ENCODE peak calls at places on chromosomes 16 and 17, in five cellular contexts. X is left lung; L is CD8-positive, alpha-beta T cell; H is HFF-Myc; Z is transverse colon. G is an unnamed sample.

GRCh38 chr16:79843145-79843544 is 242.6 kb upstream of the MAF start:
- DNase-seq in X (no peak), L (no peak), H (no peak), Z (no peak), G (no peak)

GRCh38 chr17:49964539-49965521 is 4.2 kb upstream of the DLX4 start:
- DNase-seq in X (no peak), L (peak), H (no peak), Z (no peak), G (no peak)

GRCh38 chr17:61756561-61756960 is 106.8 kb downstream of the BRIP1 start:
- DNase-seq in X (no peak), L (no peak), H (no peak), Z (no peak), G (no peak)

GRCh38 chr16:4404247-4404966 is 12.0 kb downstream of the CORO7 start:
- DNase-seq in X (no peak), L (no peak), H (no peak), Z (peak), G (no peak)

GRCh38 chr16:85767569-85767968 is 16.7 kb upstream of the C16orf74 start:
- DNase-seq in X (no peak), L (no peak), H (no peak), Z (no peak), G (peak)

GRCh38 chr17:60535382-60536279 is 9.6 kb upstream of the APPBP2 start:
- DNase-seq in X (no peak), L (no peak), H (peak), Z (no peak), G (peak)

GRCh38 chr17:4215882-4216411 is 47.8 kb downstream of the ANKFY1 start:
- DNase-seq in X (no peak), L (no peak), H (no peak), Z (no peak), G (no peak)

GRCh38 chr17:81867123-81867951 is 3.8 kb downstream of the ARHGDIA start:
- DNase-seq in X (no peak), L (peak), H (no peak), Z (peak), G (no peak)

GRCh38 chr16:29975811-29976511 is 2.3 kb downstream of the TAOK2 start:
- DNase-seq in X (no peak), L (no peak), H (no peak), Z (no peak), G (no peak)

GRCh38 chr17:77995146-77995852 is 36.8 kb downstream of the TNRC6C start:
- DNase-seq in X (no peak), L (no peak), H (no peak), Z (no peak), G (no peak)

GRCh38 chr17:4319221-4319620 is 47.3 kb downstream of the UBE2G1 start:
- DNase-seq in X (no peak), L (no peak), H (no peak), Z (no peak), G (no peak)

GRCh38 chr16:7405166-7405565 is 72.5 kb downstream of the RBFOX1 start:
- DNase-seq in X (peak), L (no peak), H (no peak), Z (no peak), G (no peak)

GRCh38 chr17:43768943-43769342 is 9.8 kb downstream of the DUSP3 start:
- DNase-seq in X (no peak), L (no peak), H (no peak), Z (no peak), G (no peak)

GRCh38 chr16:21554795-21555585 is 44.4 kb upstream of the METTL9 start:
- DNase-seq in X (peak), L (peak), H (peak), Z (peak), G (no peak)

GRCh38 chr17:30243002-30243401 is 7.5 kb upstream of the SLC6A4 start:
- DNase-seq in X (no peak), L (no peak), H (no peak), Z (no peak), G (no peak)

GRCh38 chr16:85916141-85916890 is 17.4 kb downstream of the IRF8 start:
- DNase-seq in X (peak), L (no peak), H (no peak), Z (peak), G (no peak)

GRCh38 chr17:76540381-76541300 is 797 bp downstream of the PRCD start:
- DNase-seq in X (peak), L (no peak), H (peak), Z (peak), G (no peak)

GRCh38 chr17:66949501-66949900 is 15.0 kb upstream of the CACNG4 start:
- DNase-seq in X (no peak), L (no peak), H (no peak), Z (no peak), G (no peak)

GRCh38 chr17:35062284-35062683 is 1.2 kb downstream of the RFFL start:
- DNase-seq in X (no peak), L (no peak), H (no peak), Z (no peak), G (no peak)

GRCh38 chr17:144936-145670 is 7.7 kb downstream of the SCGB1C2 start:
- DNase-seq in X (peak), L (peak), H (no peak), Z (no peak), G (no peak)

GRCh38 chr16:86080982-86081381 is 182.0 kb downstream of the IRF8 start:
- DNase-seq in X (no peak), L (no peak), H (no peak), Z (no peak), G (no peak)

GRCh38 chr17:71024172-71024571 is 854.8 kb downstream of the KCNJ2 start:
- DNase-seq in X (no peak), L (no peak), H (no peak), Z (no peak), G (no peak)

GRCh38 chr17:62824290-62825135 is 16.4 kb upstream of the MARCHF10 start:
- DNase-seq in X (no peak), L (no peak), H (peak), Z (no peak), G (peak)

GRCh38 chr16:12800751-12801308 is 2.9 kb downstream of the CPPED1 start:
- DNase-seq in X (no peak), L (no peak), H (no peak), Z (no peak), G (no peak)
- H3K4me3 ChIP-seq in X (no peak), L (no peak), H (no peak), Z (no peak), G (no peak)

GRCh38 chr17:38453951-38454421 is 25.7 kb downstream of the ARHGAP23 start:
- DNase-seq in X (no peak), L (no peak), H (no peak), Z (no peak), G (no peak)

GRCh38 chr17:38457577-38458371 is 29.5 kb downstream of the ARHGAP23 start:
- DNase-seq in X (no peak), L (no peak), H (no peak), Z (no peak), G (no peak)

GRCh38 chr17:38455288-38455915 is 27.1 kb downstream of the ARHGAP23 start:
- DNase-seq in X (no peak), L (no peak), H (no peak), Z (no peak), G (no peak)

GRCh38 chr17:38454528-38454927 is 26.3 kb downstream of the ARHGAP23 start:
- DNase-seq in X (peak), L (no peak), H (no peak), Z (peak), G (no peak)

GRCh38 chr17:38456031-38456815 is 28.0 kb downstream of the ARHGAP23 start:
- DNase-seq in X (no peak), L (no peak), H (no peak), Z (no peak), G (no peak)
- TF ChIP-seq CTCF in X (no peak), L (no peak), H (peak), Z (no peak), G (peak)

DNA sequence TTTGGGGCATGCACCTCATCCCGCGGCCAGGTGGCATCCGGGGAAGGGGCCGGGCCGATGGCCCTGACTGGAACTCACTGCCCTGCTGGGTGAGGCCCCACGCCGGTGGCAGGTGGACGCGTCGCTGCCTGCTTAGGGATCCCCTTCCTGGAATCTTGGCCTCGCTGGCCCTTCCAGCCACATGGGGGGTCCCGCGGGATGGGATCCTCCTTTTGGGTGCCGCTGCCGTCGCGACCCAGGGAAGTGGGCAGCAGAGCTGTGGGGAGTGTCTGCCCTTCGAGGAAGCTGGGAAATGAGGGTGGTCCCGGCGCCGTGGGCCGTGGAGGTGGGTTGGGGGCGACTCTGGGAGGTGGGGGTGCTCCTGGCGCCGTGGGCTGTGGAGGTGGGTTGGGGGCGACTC is 12.8 kb downstream of the METRNL start:
- DNase-seq in X (no peak), L (no peak), H (no peak), Z (no peak), G (no peak)
- H3K4me3 ChIP-seq in X (no peak), L (no peak), H (no peak), Z (peak), G (no peak)

GRCh38 chr17:8867361-8867981 is at the start of gene PIK3R6:
- DNase-seq in X (no peak), L (no peak), H (no peak), Z (no peak), G (no peak)

GRCh38 chr17:8865385-8865784 is 2.1 kb downstream of the PIK3R6 start:
- DNase-seq in X (no peak), L (peak), H (no peak), Z (no peak), G (no peak)

GRCh38 chr17:8868529-8868951 is 1.1 kb upstream of the PIK3R6 start:
- DNase-seq in X (no peak), L (no peak), H (no peak), Z (no peak), G (no peak)

GRCh38 chr17:8868092-8868491 is 618 bp upstream of the PIK3R6 start:
- DNase-seq in X (no peak), L (no peak), H (no peak), Z (no peak), G (no peak)

GRCh38 chr17:8865811-8866210 is 1.7 kb downstream of the PIK3R6 start:
- DNase-seq in X (no peak), L (no peak), H (no peak), Z (no peak), G (no peak)
- TF ChIP-seq CTCF in X (no peak), L (no peak), H (no peak), Z (no peak), G (no peak)

GRCh38 chr17:42133461-42134041 is 10.9 kb downstream of the HSPB9 start:
- DNase-seq in X (no peak), L (peak), H (no peak), Z (peak), G (no peak)

GRCh38 chr17:42136654-42137051 is 14.0 kb downstream of the HSPB9 start:
- DNase-seq in X (no peak), L (no peak), H (no peak), Z (no peak), G (no peak)

GRCh38 chr17:42132941-42133340 is 10.3 kb downstream of the HSPB9 start:
- DNase-seq in X (peak), L (no peak), H (no peak), Z (peak), G (peak)

GRCh38 chr17:42135151-42135550 is 12.5 kb downstream of the HSPB9 start:
- DNase-seq in X (no peak), L (no peak), H (no peak), Z (no peak), G (no peak)

DNA sequence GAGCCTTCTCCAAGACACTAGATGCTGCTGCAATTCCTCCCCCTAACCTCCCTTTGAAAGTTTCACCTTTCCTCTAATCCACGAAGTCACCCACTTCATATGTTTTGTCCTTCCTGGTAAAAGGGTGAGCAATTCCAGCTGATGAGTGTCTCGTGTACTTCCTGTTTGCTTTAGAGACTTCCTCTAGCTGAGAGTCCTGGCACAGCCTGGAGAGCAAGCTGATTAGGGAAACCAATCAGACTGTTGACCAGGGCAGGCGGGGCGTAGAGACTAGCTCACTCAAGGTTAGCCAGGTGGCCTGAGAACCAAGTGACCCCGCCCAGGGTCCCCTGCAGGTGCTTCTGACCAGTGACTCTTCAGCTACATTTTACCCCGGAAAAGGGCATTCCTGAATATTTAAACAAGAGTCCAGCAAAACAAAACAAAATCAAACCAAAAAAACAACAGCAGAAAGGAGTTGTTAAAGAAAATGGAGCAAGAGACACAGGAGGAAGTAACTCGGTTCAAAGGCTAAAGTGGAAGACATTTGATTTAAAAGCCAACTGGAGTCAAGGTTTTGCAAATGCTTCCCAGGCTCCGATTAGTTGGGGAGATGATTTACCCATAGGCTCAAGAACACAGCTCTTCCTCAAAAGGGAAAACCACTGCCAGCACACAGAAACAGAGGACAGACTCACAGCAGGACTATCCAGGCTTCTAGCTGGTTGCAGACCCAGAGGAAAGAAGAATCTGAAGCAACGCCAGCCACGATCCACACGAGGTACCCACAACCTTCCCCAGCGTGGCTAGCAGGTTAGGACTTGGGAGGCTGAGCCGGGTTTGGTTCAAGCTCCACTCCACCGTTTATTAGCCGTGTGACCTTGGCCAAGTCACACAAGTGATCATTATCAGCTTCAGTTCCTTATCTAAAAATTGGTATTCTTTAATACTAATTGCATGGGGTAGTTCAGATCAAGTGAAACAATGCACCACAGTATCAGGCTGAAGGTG is 13.4 kb downstream of the HSPB9 start:
- DNase-seq in X (peak), L (no peak), H (no peak), Z (peak), G (no peak)
- H3K4me3 ChIP-seq in X (no peak), L (no peak), H (no peak), Z (peak), G (no peak)

GRCh38 chr16:72856797-72857196 is 191.1 kb downstream of the ZFHX3 start:
- DNase-seq in X (no peak), L (no peak), H (no peak), Z (no peak), G (no peak)
- TF ChIP-seq CTCF in X (no peak), L (peak), H (peak), Z (peak), G (peak)

GRCh38 chr17:21512307-21513011 is 136.3 kb downstream of the KCNJ12 start:
- DNase-seq in X (no peak), L (no peak), H (no peak), Z (no peak), G (no peak)

GRCh38 chr17:21511368-21512195 is 135.4 kb downstream of the KCNJ12 start:
- DNase-seq in X (peak), L (peak), H (peak), Z (peak), G (no peak)

GRCh38 chr17:21510686-21511367 is 134.7 kb downstream of the KCNJ12 start:
- DNase-seq in X (no peak), L (no peak), H (no peak), Z (no peak), G (no peak)

GRCh38 chr17:21513012-21513570 is 136.9 kb downstream of the KCNJ12 start:
- DNase-seq in X (peak), L (peak), H (peak), Z (peak), G (no peak)
- H3K4me3 ChIP-seq in X (no peak), L (no peak), H (no peak), Z (peak), G (peak)

GRCh38 chr16:67546761-67547422 is 15.4 kb upstream of the CTCF start:
- DNase-seq in X (peak), L (peak), H (peak), Z (peak), G (no peak)

GRCh38 chr16:67544844-67545664 is 16.4 kb downstream of the RIPOR1 start:
- DNase-seq in X (no peak), L (no peak), H (no peak), Z (no peak), G (no peak)

GRCh38 chr16:67547423-67548264 is 14.7 kb upstream of the CTCF start:
- DNase-seq in X (peak), L (peak), H (no peak), Z (peak), G (no peak)

GRCh38 chr16:67545665-67546024 is 16.7 kb upstream of the CTCF start:
- DNase-seq in X (no peak), L (no peak), H (no peak), Z (no peak), G (no peak)

GRCh38 chr16:67546091-67546501 is 16.2 kb upstream of the CTCF start:
- DNase-seq in X (no peak), L (no peak), H (no peak), Z (no peak), G (no peak)
- TF ChIP-seq CTCF in X (no peak), L (no peak), H (no peak), Z (no peak), G (no peak)

GRCh38 chr16:11296351-11296705 is 15.2 kb upstream of the PRM1 start:
- DNase-seq in X (no peak), L (no peak), H (no peak), Z (no peak), G (no peak)
- H3K4me3 ChIP-seq in X (no peak), L (no peak), H (no peak), Z (no peak), G (no peak)

G was measured in AG04449.